ENCODE peak calls at places on chromosomes 2 and 18, in nine cellular contexts. K, Q, L, C, X, B, M, F and J are unnamed samples.

GRCh38 chr2:227479865-227480475 is 8.0 kb downstream of the AGFG1 start:
- DNase-seq in B (no peak), M (no peak), Q (peak; percentile 66), X (peak; percentile 58), L (no peak), C (peak; percentile 30), K (no peak), F (no peak), J (peak; percentile 56)

GRCh38 chr2:43889416-43889815 is 50.6 kb downstream of the ABCG8 start:
- DNase-seq in F (no peak), Q (no peak), X (no peak), C (no peak), L (no peak), M (no peak), B (no peak), K (no peak), J (no peak)

GRCh38 chr2:227759411-227760113 is 13.9 kb downstream of the SCYGR8 start:
- DNase-seq in Q (no peak), M (no peak), C (no peak), X (no peak), K (no peak), F (no peak), L (no peak), B (no peak), J (no peak)

GRCh38 chr2:61658841-61659780 is 121.0 kb upstream of the XPO1 start:
- DNase-seq in K (peak; percentile 69), X (peak; percentile 61), C (peak; percentile 40), L (peak; percentile 23), F (no peak), B (peak; percentile 29), M (no peak), Q (peak; percentile 67), J (peak; percentile 45)

GRCh38 chr18:25646971-25647370 is 295.0 kb upstream of the ZNF521 start:
- DNase-seq in B (no peak), K (no peak), F (no peak), X (peak; percentile 77), L (no peak), M (no peak), C (no peak), Q (no peak), J (no peak)

GRCh38 chr2:230441188-230441897 is 25.3 kb downstream of the SP100 start:
- DNase-seq in X (peak; percentile 73), K (peak; percentile 39), B (peak; percentile 10), C (no peak), Q (no peak), L (no peak), M (no peak), F (no peak), J (peak; percentile 16)

GRCh38 chr2:222693837-222694236 is 22.4 kb downstream of the MOGAT1 start:
- DNase-seq in B (no peak), K (no peak), F (no peak), Q (peak; percentile 47), L (no peak), M (no peak), X (no peak), C (no peak), J (no peak)

GRCh38 chr2:177334940-177335543 is 57.5 kb upstream of the AGPS start:
- DNase-seq in M (no peak), C (peak; percentile 74), B (no peak), F (no peak), X (peak; percentile 40), Q (peak; percentile 62), K (peak; percentile 21), L (peak; percentile 9), J (peak; percentile 73)

GRCh38 chr2:30366199-30366691 is 80.8 kb upstream of the LCLAT1 start:
- DNase-seq in L (no peak), Q (no peak), X (peak; percentile 68), K (no peak), M (no peak), C (no peak), F (no peak), B (no peak), J (no peak)

GRCh38 chr2:200613692-200614091 is 27.9 kb downstream of the AOX1 start:
- DNase-seq in Q (no peak), B (no peak), F (no peak), X (no peak), M (peak; percentile 34), L (no peak), K (no peak), C (no peak), J (no peak)

GRCh38 chr18:47968006-47968676 is 37.7 kb upstream of the SMAD2 start:
- DNase-seq in B (no peak), K (no peak), L (no peak), M (no peak), Q (no peak), F (no peak), C (no peak), X (no peak), J (no peak)

GRCh38 chr2:235988271-235989015 is 179.7 kb downstream of the GBX2 start:
- DNase-seq in F (no peak), K (no peak), Q (no peak), X (no peak), B (no peak), C (no peak), M (no peak), L (no peak), J (no peak)

GRCh38 chr2:191001624-191002023 is 12.3 kb downstream of the STAT1 start:
- DNase-seq in L (no peak), C (no peak), M (no peak), K (no peak), X (no peak), Q (no peak), B (no peak), F (no peak), J (no peak)
- TF ChIP-seq POLR2A in L (no peak), C (no peak), M (no peak), K (no peak), X (no peak), Q (no peak), B (peak; percentile 49), F (no peak), J (no peak)

GRCh38 chr2:127022817-127023216 is 84.1 kb downstream of the BIN1 start:
- DNase-seq in M (no peak), K (no peak), F (no peak), C (no peak), Q (no peak), B (no peak), L (no peak), X (no peak), J (no peak)

GRCh38 chr2:127027715-127028114 is 79.2 kb downstream of the BIN1 start:
- DNase-seq in L (no peak), K (no peak), F (no peak), M (no peak), Q (peak; percentile 34), X (no peak), C (no peak), B (no peak), J (no peak)

GRCh38 chr2:127023504-127023903 is 83.5 kb downstream of the BIN1 start:
- DNase-seq in Q (no peak), K (no peak), X (no peak), C (no peak), B (no peak), L (no peak), M (no peak), F (no peak), J (no peak)

GRCh38 chr2:127024769-127025356 is 82.1 kb downstream of the BIN1 start:
- DNase-seq in B (no peak), M (peak; percentile 21), Q (no peak), L (no peak), F (no peak), K (no peak), X (peak; percentile 40), C (no peak), J (no peak)

DNA sequence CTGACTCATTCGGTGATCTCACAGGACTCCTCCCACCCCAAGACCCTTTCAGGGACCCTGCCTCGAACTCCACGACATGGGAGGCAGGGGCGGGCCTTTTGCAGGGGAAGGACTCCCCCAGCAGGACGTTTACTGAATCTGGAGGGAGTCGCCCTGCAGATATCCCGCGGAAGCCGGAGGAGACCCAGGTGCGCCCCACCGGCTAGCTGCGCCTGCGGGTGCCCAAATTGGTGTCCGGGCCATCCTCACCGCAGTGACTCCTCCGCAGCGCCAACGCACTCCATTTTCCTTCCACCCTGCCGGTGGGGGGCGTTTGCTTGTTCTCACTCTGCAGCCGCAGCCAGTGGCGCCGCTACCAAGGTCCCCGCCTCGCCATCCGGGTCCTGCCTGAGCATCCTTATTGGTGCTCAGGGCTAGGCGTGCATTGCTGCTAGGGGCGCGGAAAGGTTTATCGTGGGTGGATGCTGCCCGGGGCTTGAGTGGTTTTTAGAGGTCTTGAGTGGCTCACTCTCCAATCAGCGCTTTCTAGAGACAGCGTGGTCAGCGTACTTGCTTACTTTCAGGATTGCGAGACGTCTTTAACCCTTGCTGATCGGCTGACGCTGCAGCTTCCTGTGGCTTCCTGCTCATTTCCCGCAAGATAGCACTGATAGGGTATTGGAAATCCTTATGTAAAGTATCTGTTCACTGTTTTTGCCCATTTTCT is 81.4 kb downstream of the BIN1 start:
- DNase-seq in B (no peak), Q (peak; percentile 88), K (peak; percentile 69), L (peak; percentile 78), C (no peak), M (peak; percentile 48), F (peak; percentile 69), X (peak; percentile 89), J (peak; percentile 20)
- TF ChIP-seq POLR2A in B (no peak), Q (no peak), K (no peak), L (peak; percentile 38), C (no peak), M (no peak), F (no peak), X (peak; percentile 49), J (no peak)

GRCh38 chr18:80108739-80109675 is at the start of gene ADNP2:
- DNase-seq in L (peak; percentile 53), B (peak; percentile 53), X (peak; percentile 96), Q (peak; percentile 89), F (peak; percentile 86), M (peak; percentile 77), K (peak; percentile 92), C (peak; percentile 86), J (peak; percentile 97)
- TF ChIP-seq POLR2A in L (peak; percentile 31), B (peak; percentile 85), X (peak; percentile 61), Q (peak; percentile 49), F (no peak), M (peak; percentile 42), K (peak; percentile 49), C (peak; percentile 61), J (peak; percentile 72)

DNA sequence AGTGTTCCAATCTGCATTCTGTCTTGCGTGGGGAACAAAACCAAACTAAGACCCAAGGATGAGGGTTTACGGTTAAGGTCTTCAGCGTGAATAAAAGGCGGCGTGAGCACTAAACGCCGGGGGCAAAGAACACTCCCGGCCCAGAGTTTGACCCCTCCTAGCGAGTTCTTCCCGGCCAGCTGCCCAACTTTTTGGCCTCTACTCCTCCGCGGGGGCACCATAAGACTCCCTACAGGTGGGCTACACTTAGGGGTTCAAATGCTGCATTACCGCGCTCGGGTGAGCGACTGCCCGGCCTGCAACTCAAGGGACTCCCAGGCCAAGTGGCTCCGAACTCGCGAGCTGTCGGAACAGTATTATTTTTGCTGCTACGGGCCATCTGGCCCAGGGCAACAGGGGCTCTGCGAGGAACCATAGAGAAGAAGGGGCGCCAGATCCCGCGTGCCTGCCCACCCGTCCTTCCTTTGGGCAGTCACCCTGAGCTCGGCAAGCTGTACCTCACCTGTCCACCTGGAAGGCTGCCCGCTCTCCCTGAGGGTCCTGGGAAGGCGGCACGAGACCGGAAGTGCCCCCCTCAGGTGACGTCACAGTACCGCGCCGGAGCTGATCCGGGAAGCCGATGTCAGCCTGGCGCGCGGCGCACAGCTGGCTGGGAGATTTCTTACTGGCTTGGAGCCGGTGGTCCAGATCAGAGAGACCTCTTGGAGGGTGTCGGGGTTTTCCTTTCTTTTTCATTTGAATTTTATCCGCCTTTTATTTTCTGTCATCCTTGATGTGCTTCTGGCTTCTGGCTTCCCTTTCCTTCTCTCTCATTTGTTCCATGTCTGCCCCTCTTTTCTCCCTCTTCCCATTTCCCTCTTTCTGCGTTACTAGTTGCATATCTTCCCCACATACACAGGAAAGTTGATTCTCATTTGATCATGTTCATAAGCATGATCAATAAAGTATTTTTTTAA is at the start of gene LDAH:
- DNase-seq in C (peak; percentile 94), F (peak; percentile 91), B (peak; percentile 80), Q (peak; percentile 91), M (peak; percentile 97), L (peak; percentile 77), K (peak; percentile 90), X (peak; percentile 87), J (peak; percentile 92)
- TF ChIP-seq POLR2A in C (peak; percentile 88), F (peak; percentile 49), B (peak; percentile 88), Q (peak; percentile 78), M (peak; percentile 63), L (peak; percentile 50), K (no peak), X (peak; percentile 84), J (peak; percentile 91)